ENCODE peak calls at places on chromosomes 6 and 20, in six cellular contexts. One of them, this sample, is unnamed.

GRCh38 chr20:49517509-49518100 is 35.1 kb upstream of the KCNB1 start:
- DNase-seq in astrocyte of the spinal cord: no peak
- DNase-seq in AG09309: no peak
- DNase-seq in endothelial cell of umbilical vein: no peak
- DNase-seq in choroid plexus epithelial cell: no peak
- DNase-seq in bronchial epithelial cell: no peak
- DNase-seq in this sample: no peak

GRCh38 chr6:45116714-45117410 is 211.3 kb upstream of the RUNX2 start:
- DNase-seq in astrocyte of the spinal cord: peak; percentile 85
- DNase-seq in AG09309: peak; percentile 62
- DNase-seq in endothelial cell of umbilical vein: peak; percentile 13
- DNase-seq in choroid plexus epithelial cell: peak; percentile 90
- DNase-seq in bronchial epithelial cell: peak; percentile 22
- DNase-seq in this sample: no peak

GRCh38 chr20:49400410-49400809 is 82.1 kb downstream of the KCNB1 start:
- DNase-seq in astrocyte of the spinal cord: peak; percentile 48
- DNase-seq in AG09309: no peak
- DNase-seq in endothelial cell of umbilical vein: no peak
- DNase-seq in choroid plexus epithelial cell: peak; percentile 55
- DNase-seq in bronchial epithelial cell: no peak
- DNase-seq in this sample: no peak

GRCh38 chr6:119348308-119349040 is 1.1 kb downstream of the MAN1A1 start:
- DNase-seq in astrocyte of the spinal cord: peak; percentile 29
- DNase-seq in AG09309: no peak
- DNase-seq in endothelial cell of umbilical vein: peak; percentile 30
- DNase-seq in choroid plexus epithelial cell: peak; percentile 50
- DNase-seq in bronchial epithelial cell: no peak
- DNase-seq in this sample: peak; percentile 58

GRCh38 chr6:35775031-35775430 is 1.4 kb upstream of the CLPSL2 start:
- DNase-seq in astrocyte of the spinal cord: no peak
- DNase-seq in AG09309: no peak
- DNase-seq in endothelial cell of umbilical vein: peak; percentile 18
- DNase-seq in choroid plexus epithelial cell: no peak
- DNase-seq in bronchial epithelial cell: no peak
- DNase-seq in this sample: no peak

GRCh38 chr6:33427585-33428218 is 7.8 kb downstream of the SYNGAP1 start:
- DNase-seq in astrocyte of the spinal cord: no peak
- DNase-seq in AG09309: no peak
- DNase-seq in endothelial cell of umbilical vein: peak; percentile 21
- DNase-seq in choroid plexus epithelial cell: no peak
- DNase-seq in bronchial epithelial cell: no peak
- DNase-seq in this sample: peak; percentile 41

GRCh38 chr6:2938632-2939083 is 32.7 kb downstream of the SERPINB6 start:
- DNase-seq in astrocyte of the spinal cord: no peak
- DNase-seq in AG09309: no peak
- DNase-seq in endothelial cell of umbilical vein: no peak
- DNase-seq in choroid plexus epithelial cell: no peak
- DNase-seq in bronchial epithelial cell: no peak
- DNase-seq in this sample: no peak

GRCh38 chr6:113476937-113477839 is 380.0 kb upstream of the MARCKS start:
- DNase-seq in astrocyte of the spinal cord: no peak
- DNase-seq in AG09309: no peak
- DNase-seq in endothelial cell of umbilical vein: no peak
- DNase-seq in choroid plexus epithelial cell: no peak
- DNase-seq in bronchial epithelial cell: peak; percentile 58
- DNase-seq in this sample: no peak

GRCh38 chr6:40054186-40054585 is 119.9 kb upstream of the MOCS1 start:
- DNase-seq in astrocyte of the spinal cord: no peak
- DNase-seq in AG09309: no peak
- DNase-seq in endothelial cell of umbilical vein: no peak
- DNase-seq in choroid plexus epithelial cell: no peak
- DNase-seq in bronchial epithelial cell: peak; percentile 69
- DNase-seq in this sample: no peak

GRCh38 chr6:43285415-43285814 is 12.6 kb upstream of the SLC22A7 start:
- DNase-seq in astrocyte of the spinal cord: no peak
- DNase-seq in AG09309: no peak
- DNase-seq in endothelial cell of umbilical vein: no peak
- DNase-seq in choroid plexus epithelial cell: no peak
- DNase-seq in bronchial epithelial cell: no peak
- DNase-seq in this sample: no peak

GRCh38 chr6:63844287-63844686 is 208.7 kb downstream of the PHF3 start:
- DNase-seq in astrocyte of the spinal cord: peak; percentile 60
- DNase-seq in AG09309: no peak
- DNase-seq in endothelial cell of umbilical vein: no peak
- DNase-seq in choroid plexus epithelial cell: peak; percentile 47
- DNase-seq in bronchial epithelial cell: peak; percentile 71
- DNase-seq in this sample: no peak

GRCh38 chr6:40350942-40351217 is 236.3 kb downstream of the LRFN2 start:
- DNase-seq in astrocyte of the spinal cord: no peak
- DNase-seq in AG09309: no peak
- DNase-seq in endothelial cell of umbilical vein: no peak
- DNase-seq in choroid plexus epithelial cell: no peak
- DNase-seq in bronchial epithelial cell: no peak
- DNase-seq in this sample: no peak

GRCh38 chr20:2538356-2538755 is 2.0 kb downstream of the TMC2 start:
- DNase-seq in astrocyte of the spinal cord: no peak
- DNase-seq in AG09309: no peak
- DNase-seq in endothelial cell of umbilical vein: no peak
- DNase-seq in choroid plexus epithelial cell: no peak
- DNase-seq in bronchial epithelial cell: no peak
- DNase-seq in this sample: no peak

GRCh38 chr6:84581494-84582259 is 182.7 kb downstream of the TBX18 start:
- DNase-seq in astrocyte of the spinal cord: peak; percentile 81
- DNase-seq in AG09309: peak; percentile 75
- DNase-seq in endothelial cell of umbilical vein: no peak
- DNase-seq in choroid plexus epithelial cell: peak; percentile 94
- DNase-seq in bronchial epithelial cell: peak; percentile 38
- DNase-seq in this sample: no peak

GRCh38 chr6:161272600-161273355 is 1.1 kb downstream of the AGPAT4 start:
- DNase-seq in astrocyte of the spinal cord: peak; percentile 71
- DNase-seq in AG09309: peak; percentile 20
- DNase-seq in endothelial cell of umbilical vein: peak; percentile 46
- DNase-seq in choroid plexus epithelial cell: peak; percentile 68
- DNase-seq in bronchial epithelial cell: peak; percentile 53
- DNase-seq in this sample: no peak

GRCh38 chr6:55449219-55449618 is 122.0 kb downstream of the GFRAL start:
- DNase-seq in astrocyte of the spinal cord: no peak
- DNase-seq in AG09309: no peak
- DNase-seq in endothelial cell of umbilical vein: peak; percentile 15
- DNase-seq in choroid plexus epithelial cell: peak; percentile 57
- DNase-seq in bronchial epithelial cell: no peak
- DNase-seq in this sample: peak; percentile 4
- TF ChIP-seq CTCF in astrocyte of the spinal cord: peak; percentile 26
- TF ChIP-seq CTCF in AG09309: no peak
- TF ChIP-seq CTCF in endothelial cell of umbilical vein: no peak
- TF ChIP-seq CTCF in choroid plexus epithelial cell: peak; percentile 60
- TF ChIP-seq CTCF in bronchial epithelial cell: no peak
- TF ChIP-seq CTCF in this sample: no peak

GRCh38 chr6:19789100-19789805 is 47.9 kb upstream of the ID4 start:
- DNase-seq in astrocyte of the spinal cord: no peak
- DNase-seq in AG09309: no peak
- DNase-seq in endothelial cell of umbilical vein: no peak
- DNase-seq in choroid plexus epithelial cell: no peak
- DNase-seq in bronchial epithelial cell: no peak
- DNase-seq in this sample: no peak
- H3K4me3 ChIP-seq in astrocyte of the spinal cord: no peak overlapping the region
- H3K4me3 ChIP-seq in AG09309: no peak overlapping the region
- H3K4me3 ChIP-seq in endothelial cell of umbilical vein: no peak overlapping the region
- H3K4me3 ChIP-seq in choroid plexus epithelial cell: no peak overlapping the region
- H3K4me3 ChIP-seq in bronchial epithelial cell: no peak overlapping the region
- H3K4me3 ChIP-seq in this sample: no peak overlapping the region

GRCh38 chr20:50991076-50991475 is 31.8 kb downstream of the KCNG1 start:
- DNase-seq in astrocyte of the spinal cord: no peak
- DNase-seq in AG09309: no peak
- DNase-seq in endothelial cell of umbilical vein: no peak
- DNase-seq in choroid plexus epithelial cell: no peak
- DNase-seq in bronchial epithelial cell: peak; percentile 23
- DNase-seq in this sample: no peak
- TF ChIP-seq CTCF in astrocyte of the spinal cord: no peak
- TF ChIP-seq CTCF in AG09309: no peak
- TF ChIP-seq CTCF in endothelial cell of umbilical vein: no peak
- TF ChIP-seq CTCF in choroid plexus epithelial cell: no peak
- TF ChIP-seq CTCF in bronchial epithelial cell: no peak
- TF ChIP-seq CTCF in this sample: no peak

GRCh38 chr6:25112207-25112874 is 166.8 kb upstream of the CARMIL1 start:
- DNase-seq in astrocyte of the spinal cord: no peak
- DNase-seq in AG09309: no peak
- DNase-seq in endothelial cell of umbilical vein: no peak
- DNase-seq in choroid plexus epithelial cell: peak; percentile 18
- DNase-seq in bronchial epithelial cell: peak; percentile 93
- DNase-seq in this sample: no peak

GRCh38 chr6:25107218-25107617 is 171.5 kb upstream of the RIPOR2 start:
- DNase-seq in astrocyte of the spinal cord: no peak
- DNase-seq in AG09309: no peak
- DNase-seq in endothelial cell of umbilical vein: no peak
- DNase-seq in choroid plexus epithelial cell: no peak
- DNase-seq in bronchial epithelial cell: no peak
- DNase-seq in this sample: peak; percentile 55

GRCh38 chr6:25113436-25113835 is 165.7 kb upstream of the CARMIL1 start:
- DNase-seq in astrocyte of the spinal cord: no peak
- DNase-seq in AG09309: no peak
- DNase-seq in endothelial cell of umbilical vein: no peak
- DNase-seq in choroid plexus epithelial cell: no peak
- DNase-seq in bronchial epithelial cell: no peak
- DNase-seq in this sample: no peak

GRCh38 chr6:25111782-25112181 is 167.4 kb upstream of the CARMIL1 start:
- DNase-seq in astrocyte of the spinal cord: no peak
- DNase-seq in AG09309: no peak
- DNase-seq in endothelial cell of umbilical vein: no peak
- DNase-seq in choroid plexus epithelial cell: no peak
- DNase-seq in bronchial epithelial cell: no peak
- DNase-seq in this sample: no peak
- H3K4me3 ChIP-seq in astrocyte of the spinal cord: no peak overlapping the region
- H3K4me3 ChIP-seq in AG09309: no peak overlapping the region
- H3K4me3 ChIP-seq in endothelial cell of umbilical vein: no peak overlapping the region
- H3K4me3 ChIP-seq in choroid plexus epithelial cell: no peak overlapping the region
- H3K4me3 ChIP-seq in bronchial epithelial cell: no peak overlapping the region
- H3K4me3 ChIP-seq in this sample: no peak overlapping the region

DNA sequence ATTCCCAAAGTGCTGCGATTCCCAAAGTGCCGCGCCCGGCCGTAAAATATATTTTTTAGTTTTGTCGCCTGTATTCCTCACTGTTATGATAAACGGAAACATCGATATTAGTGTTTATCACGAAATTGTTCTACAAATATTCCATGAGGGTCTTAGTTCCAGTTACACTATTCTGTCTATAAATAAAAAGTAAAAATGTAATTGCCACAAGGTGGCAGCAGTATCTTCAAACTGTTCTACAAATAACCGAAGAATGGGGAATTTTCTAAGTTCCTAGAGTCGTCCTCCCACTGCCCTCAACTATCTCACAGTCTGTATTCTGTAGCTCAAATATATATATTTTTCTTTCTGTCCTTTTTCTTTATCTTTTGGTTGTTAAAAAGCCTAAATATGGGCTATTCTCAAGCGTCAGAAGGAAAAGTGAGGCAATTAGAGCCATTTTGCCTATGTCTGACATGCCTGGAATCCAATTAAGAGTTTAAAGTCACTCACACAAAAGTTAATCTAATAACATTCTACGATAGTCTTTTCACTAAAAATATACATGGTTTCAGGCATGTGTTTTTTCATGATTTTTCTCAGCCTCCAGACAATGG is 14.1 kb upstream of the FAM162B start:
- DNase-seq in astrocyte of the spinal cord: peak; percentile 59
- DNase-seq in AG09309: peak; percentile 7
- DNase-seq in endothelial cell of umbilical vein: peak; percentile 36
- DNase-seq in choroid plexus epithelial cell: peak; percentile 72
- DNase-seq in bronchial epithelial cell: peak; percentile 47
- DNase-seq in this sample: peak; percentile 40
- TF ChIP-seq CTCF in astrocyte of the spinal cord: peak; percentile 33
- TF ChIP-seq CTCF in AG09309: peak; percentile 30
- TF ChIP-seq CTCF in endothelial cell of umbilical vein: peak; percentile 34
- TF ChIP-seq CTCF in choroid plexus epithelial cell: peak; percentile 43
- TF ChIP-seq CTCF in bronchial epithelial cell: no peak
- TF ChIP-seq CTCF in this sample: peak; percentile 21

GRCh38 chr6:26071135-26071534 is 16.1 kb upstream of the HFE start:
- DNase-seq in astrocyte of the spinal cord: no peak
- DNase-seq in AG09309: no peak
- DNase-seq in endothelial cell of umbilical vein: no peak
- DNase-seq in choroid plexus epithelial cell: peak; percentile 10
- DNase-seq in bronchial epithelial cell: no peak
- DNase-seq in this sample: no peak

GRCh38 chr6:26067367-26067766 is 19.9 kb upstream of the HFE start:
- DNase-seq in astrocyte of the spinal cord: no peak
- DNase-seq in AG09309: no peak
- DNase-seq in endothelial cell of umbilical vein: no peak
- DNase-seq in choroid plexus epithelial cell: no peak
- DNase-seq in bronchial epithelial cell: no peak
- DNase-seq in this sample: no peak

GRCh38 chr6:26064619-26065257 is 22.5 kb upstream of the HFE start:
- DNase-seq in astrocyte of the spinal cord: peak; percentile 45
- DNase-seq in AG09309: no peak
- DNase-seq in endothelial cell of umbilical vein: peak; percentile 48
- DNase-seq in choroid plexus epithelial cell: peak; percentile 80
- DNase-seq in bronchial epithelial cell: peak; percentile 33
- DNase-seq in this sample: peak; percentile 71

GRCh38 chr6:26068036-26068435 is 19.2 kb upstream of the HFE start:
- DNase-seq in astrocyte of the spinal cord: no peak
- DNase-seq in AG09309: no peak
- DNase-seq in endothelial cell of umbilical vein: no peak
- DNase-seq in choroid plexus epithelial cell: no peak
- DNase-seq in bronchial epithelial cell: no peak
- DNase-seq in this sample: no peak

GRCh38 chr6:26065952-26066380 is 21.3 kb upstream of the HFE start:
- DNase-seq in astrocyte of the spinal cord: peak; percentile 80
- DNase-seq in AG09309: no peak
- DNase-seq in endothelial cell of umbilical vein: peak; percentile 79
- DNase-seq in choroid plexus epithelial cell: peak; percentile 91
- DNase-seq in bronchial epithelial cell: peak; percentile 80
- DNase-seq in this sample: peak; percentile 86
- H3K4me3 ChIP-seq in astrocyte of the spinal cord: no peak overlapping the region
- H3K4me3 ChIP-seq in AG09309: no peak overlapping the region
- H3K4me3 ChIP-seq in endothelial cell of umbilical vein: no peak overlapping the region
- H3K4me3 ChIP-seq in choroid plexus epithelial cell: no peak overlapping the region
- H3K4me3 ChIP-seq in bronchial epithelial cell: no peak overlapping the region
- H3K4me3 ChIP-seq in this sample: no peak overlapping the region

DNA sequence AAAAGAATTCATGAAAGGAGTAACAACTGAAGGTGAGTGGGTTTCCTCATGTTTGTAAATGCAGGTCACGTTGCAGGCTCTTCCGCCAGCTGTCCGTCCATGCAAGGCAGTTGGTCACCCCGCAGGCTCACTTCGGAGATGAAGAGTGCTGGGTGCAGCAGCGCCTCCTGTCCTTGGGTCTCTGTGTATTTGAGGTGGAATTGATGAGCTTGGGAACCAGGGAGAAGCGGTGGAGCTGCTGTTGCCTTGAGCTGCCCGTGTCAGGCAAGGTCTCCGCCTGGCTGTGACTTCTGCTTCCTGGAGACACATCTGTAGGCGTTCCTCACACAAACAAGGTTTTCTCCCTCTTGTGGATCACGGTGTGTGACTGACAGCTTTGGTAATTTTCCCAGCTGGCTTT is 2.6 kb upstream of the SLC17A9 start:
- DNase-seq in astrocyte of the spinal cord: no peak
- DNase-seq in AG09309: no peak
- DNase-seq in endothelial cell of umbilical vein: no peak
- DNase-seq in choroid plexus epithelial cell: no peak
- DNase-seq in bronchial epithelial cell: no peak
- DNase-seq in this sample: no peak
- TF ChIP-seq CTCF in astrocyte of the spinal cord: no peak
- TF ChIP-seq CTCF in AG09309: no peak
- TF ChIP-seq CTCF in endothelial cell of umbilical vein: no peak
- TF ChIP-seq CTCF in choroid plexus epithelial cell: no peak
- TF ChIP-seq CTCF in bronchial epithelial cell: no peak
- TF ChIP-seq CTCF in this sample: no peak

This sample was measured in GM12865.